ENCODE peak calls at places on chromosomes 2 and 18, in eight cellular contexts. Y is bronchial epithelial cell, M is brain microvascular endothelial cell, K is NB4, G is right lobe of liver, F is hepatocyte, X is cardiac fibroblast, S is heart left ventricle. V is an unnamed sample.

GRCh38 chr2:25232248-25232825 is 64.0 kb upstream of the POMC start:
- DNase-seq in S (no peak), Y (no peak), K (no peak), X (no peak), F (no peak), G (no peak), M (no peak), V (no peak)

GRCh38 chr18:39799010-39799409 is 2156.0 kb upstream of the PIK3C3 start:
- DNase-seq in M (no peak), Y (no peak), X (peak), F (peak), K (no peak), S (no peak), G (no peak), V (no peak)

GRCh38 chr2:192267484-192267883 is 72.8 kb upstream of the TMEFF2 start:
- DNase-seq in X (peak), G (no peak), M (no peak), F (no peak), Y (peak), S (no peak), K (no peak), V (peak)

GRCh38 chr18:4125246-4125938 is 329.7 kb downstream of the DLGAP1 start:
- DNase-seq in K (no peak), G (no peak), Y (no peak), S (peak), F (no peak), M (peak), X (peak), V (peak)

GRCh38 chr2:167151894-167152293 is 263.6 kb downstream of the XIRP2 start:
- DNase-seq in Y (no peak), X (no peak), G (no peak), S (no peak), F (no peak), M (no peak), K (no peak), V (no peak)

GRCh38 chr2:198757069-198757468 is 700.7 kb downstream of the SATB2 start:
- DNase-seq in F (no peak), G (no peak), X (no peak), K (no peak), S (no peak), Y (no peak), M (no peak), V (no peak)

GRCh38 chr2:38277245-38278119 is 99.6 kb downstream of the ATL2 start:
- DNase-seq in X (no peak), F (peak), K (no peak), S (no peak), G (no peak), M (no peak), Y (no peak), V (no peak)

GRCh38 chr18:55546873-55547704 is 40.9 kb downstream of the TCF4 start:
- DNase-seq in S (peak), F (peak), G (no peak), X (peak), K (no peak), Y (peak), M (peak), V (peak)

GRCh38 chr2:125280276-125280675 is 1255.2 kb downstream of the CNTNAP5 start:
- DNase-seq in G (no peak), K (no peak), M (no peak), F (no peak), Y (no peak), S (no peak), X (no peak), V (no peak)

GRCh38 chr2:112603731-112604130 is 19.3 kb downstream of the CHCHD5 start:
- DNase-seq in Y (no peak), K (no peak), G (no peak), X (no peak), F (no peak), S (no peak), M (no peak), V (no peak)

GRCh38 chr2:3730646-3731045 is 27.3 kb downstream of the DCDC2C start:
- DNase-seq in S (no peak), Y (peak), X (no peak), G (no peak), F (no peak), K (no peak), M (peak), V (no peak)

DNA sequence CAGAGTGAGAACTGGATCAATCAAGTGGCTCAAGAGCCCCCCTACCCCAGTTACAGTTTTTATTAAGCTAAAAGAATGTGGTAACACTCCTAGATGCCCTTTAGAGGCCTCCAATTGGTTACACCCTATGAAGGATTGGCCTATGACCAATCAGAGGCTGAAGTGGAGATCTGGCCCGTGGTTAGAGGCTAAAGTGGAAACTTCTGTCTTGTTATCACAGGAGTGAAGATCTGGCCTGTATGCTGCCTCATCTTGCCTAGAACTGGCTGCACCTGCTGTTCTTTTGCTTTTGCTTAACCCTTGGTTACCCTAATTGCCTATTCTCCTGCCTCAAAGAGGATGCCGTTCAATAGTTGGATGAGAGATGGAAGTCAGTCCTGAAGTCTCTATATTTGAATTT is 100.1 kb upstream of the MAP2 start:
- DNase-seq in S (no peak), X (no peak), Y (no peak), K (no peak), G (no peak), M (no peak), F (no peak), V (no peak)
- H3K4me3 ChIP-seq in S (no peak), X (no peak), Y (no peak), K (no peak), G (no peak), M (no peak), F (no peak), V (no peak)

GRCh38 chr18:10559566-10560456 is 34.0 kb downstream of the NAPG start:
- DNase-seq in F (no peak), X (no peak), Y (no peak), S (peak), M (no peak), K (peak), G (no peak), V (no peak)
- H3K4me3 ChIP-seq in F (no peak), X (peak), Y (peak), S (no peak), M (peak), K (no peak), G (peak), V (no peak)

GRCh38 chr2:104870249-104870816 is 16.4 kb downstream of the POU3F3 start:
- DNase-seq in G (no peak), M (no peak), S (no peak), Y (no peak), K (no peak), F (no peak), X (no peak), V (no peak)
- H3K4me3 ChIP-seq in G (no peak), M (no peak), S (no peak), Y (no peak), K (no peak), F (no peak), X (no peak), V (no peak)

GRCh38 chr2:153403937-153404336 is 74.6 kb downstream of the RPRM start:
- DNase-seq in M (no peak), X (no peak), S (no peak), G (no peak), F (no peak), Y (no peak), K (no peak), V (no peak)
- H3K4me3 ChIP-seq in M (no peak), X (no peak), S (no peak), G (no peak), F (peak), Y (no peak), K (no peak), V (no peak)

GRCh38 chr18:49761771-49762170 is 51.6 kb downstream of the ACAA2 start:
- DNase-seq in F (no peak), X (no peak), G (no peak), K (no peak), S (no peak), M (no peak), Y (no peak), V (no peak)
- H3K4me3 ChIP-seq in F (no peak), X (no peak), G (no peak), K (no peak), S (no peak), M (no peak), Y (no peak), V (no peak)

DNA sequence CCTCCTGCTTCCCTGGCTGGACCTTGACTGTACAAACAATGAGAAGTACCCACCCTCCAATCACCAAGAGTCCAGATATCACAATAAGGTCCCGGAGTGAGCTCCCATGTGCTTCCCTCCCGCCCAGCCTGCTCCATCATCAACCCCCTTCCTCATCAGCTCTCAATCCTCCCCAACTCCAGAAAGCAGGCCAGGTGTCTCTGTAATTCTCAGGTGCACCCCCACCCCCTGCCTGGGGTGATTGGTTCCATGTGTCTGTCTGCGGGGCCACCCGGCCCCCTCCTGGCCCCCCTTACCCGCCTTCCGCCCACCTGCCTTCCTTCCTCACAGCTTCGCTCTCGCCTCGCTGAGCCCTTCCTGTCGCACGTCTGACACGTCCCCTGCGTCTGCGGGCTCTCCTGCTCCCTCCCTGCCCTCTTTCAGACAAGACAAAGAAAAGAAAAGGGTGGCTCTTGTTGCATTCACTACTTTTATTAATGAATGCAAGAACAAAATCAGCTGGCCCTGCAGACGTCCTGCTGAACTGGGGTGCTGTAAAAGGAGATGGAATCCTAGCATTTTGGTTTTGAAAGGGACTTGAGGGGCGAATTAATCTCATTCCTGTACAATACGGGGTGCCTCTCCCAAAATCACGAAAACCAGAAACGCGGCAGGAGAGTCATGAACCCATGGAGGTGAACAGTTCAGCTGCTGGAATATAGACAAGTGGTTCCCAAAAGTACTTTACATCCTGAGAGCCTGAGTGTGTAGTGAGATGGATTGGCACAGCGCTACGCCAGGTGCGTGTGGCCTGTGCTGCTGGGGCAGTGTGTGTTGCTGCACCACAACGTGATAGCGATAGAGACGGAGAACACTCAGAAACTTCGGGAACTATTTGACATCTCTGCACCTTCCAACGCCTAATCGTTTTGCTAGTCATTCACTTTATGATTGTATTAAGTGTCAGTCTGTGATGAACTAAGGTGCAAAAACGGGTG is 26.4 kb upstream of the IGFBP2 start:
- DNase-seq in K (no peak), M (no peak), Y (peak), X (no peak), F (peak), G (no peak), S (no peak), V (no peak)
- H3K4me3 ChIP-seq in K (no peak), M (no peak), Y (peak), X (no peak), F (no peak), G (no peak), S (no peak), V (no peak)

GRCh38 chr2:190607014-190607597 is 41.8 kb upstream of the NAB1 start:
- DNase-seq in F (no peak), G (no peak), M (peak), X (peak), S (no peak), Y (peak), K (no peak), V (peak)

GRCh38 chr2:190603374-190603773 is 45.5 kb upstream of the NAB1 start:
- DNase-seq in G (no peak), M (no peak), K (no peak), Y (no peak), S (no peak), F (no peak), X (no peak), V (no peak)

GRCh38 chr2:190607657-190608357 is 41.1 kb upstream of the NAB1 start:
- DNase-seq in S (no peak), Y (peak), M (peak), G (no peak), K (no peak), X (peak), F (no peak), V (peak)
- H3K4me3 ChIP-seq in S (no peak), Y (no peak), M (peak), G (no peak), K (no peak), X (no peak), F (no peak), V (no peak)